ENCODE peak calls at places on chromosomes 13 and 19, in four cellular contexts. M, K, D and I are unnamed samples.

GRCh38 chr13:77928909-77929308 is 10.3 kb upstream of the EDNRB start:
- DNase-seq in M (peak), D (no peak), K (no peak), I (no peak)

GRCh38 chr13:50016421-50016820 is 1.2 kb downstream of the KCNRG start:
- DNase-seq in D (peak), K (no peak), M (peak), I (peak)

GRCh38 chr13:73772449-73773186 is 361.6 kb downstream of the KLF12 start:
- DNase-seq in K (no peak), D (no peak), M (no peak), I (no peak)

GRCh38 chr19:6499052-6499790 is 2.9 kb downstream of the TUBB4A start:
- DNase-seq in K (no peak), M (no peak), D (no peak), I (no peak)

GRCh38 chr19:44903602-44904425 is 1.8 kb upstream of the APOE start:
- DNase-seq in M (peak), D (peak), K (peak), I (peak)

GRCh38 chr19:54310543-54310942 is 2.4 kb downstream of the LILRA5 start:
- DNase-seq in M (no peak), D (no peak), K (no peak), I (no peak)

GRCh38 chr13:109859216-109859835 is 72.9 kb upstream of the IRS2 start:
- DNase-seq in M (no peak), D (no peak), K (no peak), I (no peak)

GRCh38 chr19:5567360-5567970 is at the start of gene TINCR:
- DNase-seq in M (no peak), K (no peak), D (no peak), I (no peak)

GRCh38 chr19:38736413-38737280 is 7.6 kb downstream of the CAPN12 start:
- DNase-seq in K (peak), D (peak), M (no peak), I (peak)

GRCh38 chr13:48411281-48412099 is 1.4 kb downstream of the LPAR6 start:
- DNase-seq in D (peak), K (no peak), M (no peak), I (peak)

GRCh38 chr19:48424694-48425219 is 21.0 kb upstream of the GRWD1 start:
- DNase-seq in D (peak), M (peak), K (no peak), I (peak)

GRCh38 chr19:35673121-35673804 is 6.9 kb downstream of the UPK1A start:
- DNase-seq in K (peak), D (peak), M (peak), I (peak)

GRCh38 chr19:28493881-28494280 is 719.1 kb downstream of the UQCRFS1 start:
- DNase-seq in M (no peak), K (no peak), D (no peak), I (no peak)

GRCh38 chr13:112903071-112903577 is 65.9 kb upstream of the MCF2L start:
- DNase-seq in D (no peak), K (no peak), M (no peak), I (no peak)

GRCh38 chr13:50213526-50213925 is 198.3 kb downstream of the KCNRG start:
- DNase-seq in D (no peak), M (no peak), K (no peak), I (no peak)

GRCh38 chr13:75368167-75368566 is 113.8 kb downstream of the TBC1D4 start:
- DNase-seq in M (peak), K (no peak), D (peak), I (peak)

GRCh38 chr13:41691276-41691675 is 233.9 kb downstream of the RGCC start:
- DNase-seq in D (no peak), K (no peak), M (no peak), I (no peak)

GRCh38 chr13:35552172-35552844 is 75.8 kb upstream of the MAB21L1 start:
- DNase-seq in D (peak), K (no peak), M (no peak), I (peak)

GRCh38 chr19:43820098-43820860 is 6.8 kb upstream of the ZNF283 start:
- DNase-seq in K (peak), D (peak), M (no peak), I (peak)

GRCh38 chr19:55474269-55475265 is 1.9 kb upstream of the ZNF628 start:
- DNase-seq in K (no peak), D (peak), M (peak), I (peak)

GRCh38 chr13:51330741-51331140 is 8.8 kb upstream of the SERPINE3 start:
- DNase-seq in K (no peak), M (peak), D (peak), I (peak)

GRCh38 chr19:28208745-28209144 is 1004.2 kb downstream of the UQCRFS1 start:
- DNase-seq in K (no peak), M (no peak), D (no peak), I (no peak)

GRCh38 chr13:59012731-59013130 is 1151.0 kb downstream of the DIAPH3 start:
- DNase-seq in M (no peak), K (no peak), D (no peak), I (no peak)

GRCh38 chr13:28408235-28408848 is 86.6 kb downstream of the FLT1 start:
- DNase-seq in K (peak), D (no peak), M (no peak), I (no peak)

GRCh38 chr19:41811981-41812380 is 15.6 kb downstream of the CEACAM3 start:
- DNase-seq in M (no peak), D (no peak), K (no peak), I (no peak)

GRCh38 chr19:57887195-57887941 is 1.5 kb downstream of the ZNF814 start:
- DNase-seq in K (no peak), D (no peak), M (no peak), I (peak)

GRCh38 chr19:12544401-12544876 is 6.8 kb downstream of the ZNF564 start:
- DNase-seq in K (no peak), M (no peak), D (peak), I (no peak)

GRCh38 chr19:51743405-51743804 is 8.3 kb downstream of the FPR1 start:
- DNase-seq in M (peak), D (peak), K (no peak), I (peak)

GRCh38 chr19:1618157-1619093 is 13.2 kb upstream of the UQCR11 start:
- DNase-seq in M (no peak), K (no peak), D (peak), I (no peak)

GRCh38 chr19:30635026-30635985 is 263.1 kb downstream of the ZNF536 start:
- DNase-seq in D (no peak), M (no peak), K (no peak), I (no peak)

GRCh38 chr19:56690668-56691067 is 19.1 kb upstream of the ZNF835 start:
- DNase-seq in D (no peak), M (no peak), K (no peak), I (no peak)

GRCh38 chr13:45167611-45168554 is 33.0 kb downstream of the KCTD4 start:
- DNase-seq in D (no peak), M (peak), K (no peak), I (no peak)

GRCh38 chr13:24900507-24900906 is 136.5 kb downstream of the RNF17 start:
- DNase-seq in M (no peak), K (no peak), D (no peak), I (no peak)

GRCh38 chr13:73421310-73421912 is 362.6 kb downstream of the KLF5 start:
- DNase-seq in M (peak), D (peak), K (no peak), I (peak)

GRCh38 chr19:1213391-1214286 is 8.1 kb downstream of the STK11 start:
- DNase-seq in M (no peak), K (peak), D (peak), I (peak)